ENCODE peak calls at places on chromosomes 4 and X, in eight cellular contexts. X, E, P, K, U, F, C and H are unnamed samples.

GRCh38 chrX:150018931-150019331 is 80.6 kb upstream of the EOLA2 start:
- DNase-seq in C (no peak), K (no peak), X (no peak), P (no peak), F (no peak), E (no peak), U (no peak), H (no peak)

GRCh38 chr4:97665553-97665952 is 477.7 kb downstream of the STPG2 start:
- DNase-seq in P (no peak), F (no peak), U (no peak), X (no peak), K (no peak), C (no peak), E (no peak), H (no peak)

GRCh38 chr4:153822316-153822715 is 33.4 kb upstream of the SFRP2 start:
- DNase-seq in X (no peak), P (no peak), C (no peak), U (no peak), F (no peak), E (no peak), K (no peak), H (no peak)

GRCh38 chr4:184386271-184386781 is 88.0 kb downstream of the IRF2 start:
- DNase-seq in F (peak; percentile 69), P (peak; percentile 63), E (no peak), K (no peak), C (no peak), U (peak; percentile 42), X (no peak), H (no peak)

GRCh38 chr4:76897522-76898384 is at the start of gene SOWAHB:
- DNase-seq in F (peak; percentile 90), K (no peak), E (no peak), X (peak; percentile 25), C (no peak), U (peak; percentile 96), P (peak; percentile 91), H (peak; percentile 42)

GRCh38 chr4:98505991-98506390 is 152.4 kb downstream of the TSPAN5 start:
- DNase-seq in P (no peak), F (no peak), E (no peak), C (no peak), X (no peak), U (no peak), K (no peak), H (no peak)

GRCh38 chrX:83508526-83509245 is 596 bp downstream of the POU3F4 start:
- DNase-seq in P (no peak), E (no peak), X (no peak), K (no peak), U (no peak), F (no peak), C (no peak), H (no peak)

GRCh38 chr4:38310446-38311043 is 350.3 kb downstream of the PTTG2 start:
- DNase-seq in P (no peak), E (no peak), X (peak; percentile 47), F (no peak), U (no peak), K (no peak), C (no peak), H (peak; percentile 87)

GRCh38 chr4:133148690-133149363 is at the start of gene PCDH10:
- DNase-seq in X (no peak), E (peak; percentile 83), U (peak; percentile 67), P (peak; percentile 98), F (peak; percentile 96), C (peak; percentile 98), K (peak; percentile 23), H (no peak)